ENCODE peak calls at places on chromosomes 16 and 17, in five cellular contexts. X, G, R, L and A are unnamed samples.

GRCh38 chr16:1707193-1707790 is 1.3 kb downstream of the MAPK8IP3 start:
- DNase-seq in R (peak), X (no peak), G (peak), L (peak), A (no peak)

GRCh38 chr17:2792541-2793169 is 3.6 kb upstream of the RAP1GAP2 start:
- DNase-seq in R (no peak), L (no peak), G (no peak), X (no peak), A (no peak)

GRCh38 chr16:50964491-50964890 is 186.6 kb downstream of the SALL1 start:
- DNase-seq in X (no peak), G (no peak), R (no peak), L (no peak), A (no peak)

GRCh38 chr17:61625564-61625963 is 34.5 kb upstream of the NACA2 start:
- DNase-seq in X (no peak), R (no peak), L (no peak), G (no peak), A (no peak)

GRCh38 chr17:68106085-68106484 is 70.5 kb downstream of the KPNA2 start:
- DNase-seq in X (no peak), R (no peak), L (no peak), G (no peak), A (no peak)

GRCh38 chr16:83109736-83110135 is 483.0 kb downstream of the CDH13 start:
- DNase-seq in G (no peak), L (no peak), X (no peak), R (no peak), A (no peak)

GRCh38 chr16:13307861-13308260 is 406.5 kb downstream of the SHISA9 start:
- DNase-seq in L (no peak), G (no peak), X (no peak), R (no peak), A (no peak)

GRCh38 chr17:8941520-8941919 is 24.0 kb downstream of the PIK3R5 start:
- DNase-seq in L (no peak), R (no peak), X (no peak), G (no peak), A (no peak)

GRCh38 chr17:70034158-70034557 is 40.9 kb upstream of the KCNJ16 start:
- DNase-seq in R (no peak), G (no peak), L (no peak), X (no peak), A (no peak)

GRCh38 chr17:19386276-19386863 is 620 bp downstream of the MFAP4 start:
- DNase-seq in L (no peak), R (no peak), G (peak), X (no peak), A (peak)

GRCh38 chr16:67761924-67762323 is 42.8 kb upstream of the GFOD2 start:
- DNase-seq in R (no peak), L (no peak), X (no peak), G (no peak), A (no peak)

GRCh38 chr17:67850991-67851631 is 25.8 kb downstream of the BPTF start:
- DNase-seq in L (no peak), G (no peak), R (no peak), X (no peak), A (no peak)

GRCh38 chr17:49497147-49498036 is 2.3 kb downstream of the NGFR start:
- DNase-seq in G (peak), X (no peak), R (no peak), L (no peak), A (no peak)

GRCh38 chr16:26963109-26963508 is 103.6 kb upstream of the C16orf82 start:
- DNase-seq in G (peak), X (no peak), L (peak), R (peak), A (no peak)
- TF ChIP-seq JUNB in G (no peak), X (no peak), L (no peak), R (no peak), A (no peak)

DNA sequence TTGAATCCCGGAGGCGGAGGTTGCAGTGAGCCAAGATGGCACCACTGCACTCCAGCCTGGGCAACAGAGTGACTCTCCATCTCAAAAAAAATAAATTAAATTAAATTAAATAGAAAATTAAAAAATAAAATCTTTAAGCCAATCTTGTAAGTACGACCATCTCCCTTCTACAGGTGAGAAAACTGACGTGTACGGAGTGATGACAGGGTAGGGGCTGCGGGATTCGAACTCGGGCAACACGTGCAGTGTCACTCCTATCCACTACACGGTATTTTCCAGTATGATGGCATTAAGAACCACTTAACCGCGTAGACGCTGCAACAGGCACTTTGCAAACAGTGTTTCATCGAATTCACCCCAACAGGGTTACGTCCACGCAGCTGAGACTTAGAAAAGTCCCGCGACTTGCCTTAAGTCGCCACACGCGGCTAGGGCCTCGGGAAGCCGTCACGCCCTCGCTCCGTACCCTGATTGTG is 691 bp downstream of the WDR59 start:
- DNase-seq in L (peak), X (no peak), G (no peak), R (peak), A (peak)
- TF ChIP-seq JUNB in L (no peak), X (no peak), G (no peak), R (no peak), A (no peak)

GRCh38 chr17:38885044-38885727 is 15.3 kb downstream of the LASP1 start:
- DNase-seq in G (no peak), L (peak), R (no peak), X (no peak), A (no peak)
- TF ChIP-seq JUNB in G (no peak), L (no peak), R (no peak), X (no peak), A (no peak)

GRCh38 chr17:73231841-73232586 is 29.7 kb downstream of the CPSF4L start:
- DNase-seq in R (peak), L (peak), X (peak), G (peak), A (peak)

GRCh38 chr17:73230088-73230487 is 31.6 kb downstream of the CPSF4L start:
- DNase-seq in R (no peak), L (no peak), X (no peak), G (no peak), A (no peak)

GRCh38 chr17:73231363-73231762 is 30.3 kb downstream of the CPSF4L start:
- DNase-seq in G (peak), X (no peak), L (no peak), R (peak), A (peak)

GRCh38 chr17:73234746-73235145 is 26.9 kb downstream of the CPSF4L start:
- DNase-seq in X (no peak), L (no peak), G (no peak), R (no peak), A (no peak)

GRCh38 chr17:73232587-73233373 is 28.9 kb downstream of the CPSF4L start:
- DNase-seq in L (no peak), R (peak), G (peak), X (no peak), A (peak)
- TF ChIP-seq JUNB in L (no peak), R (no peak), G (no peak), X (no peak), A (no peak)

DNA sequence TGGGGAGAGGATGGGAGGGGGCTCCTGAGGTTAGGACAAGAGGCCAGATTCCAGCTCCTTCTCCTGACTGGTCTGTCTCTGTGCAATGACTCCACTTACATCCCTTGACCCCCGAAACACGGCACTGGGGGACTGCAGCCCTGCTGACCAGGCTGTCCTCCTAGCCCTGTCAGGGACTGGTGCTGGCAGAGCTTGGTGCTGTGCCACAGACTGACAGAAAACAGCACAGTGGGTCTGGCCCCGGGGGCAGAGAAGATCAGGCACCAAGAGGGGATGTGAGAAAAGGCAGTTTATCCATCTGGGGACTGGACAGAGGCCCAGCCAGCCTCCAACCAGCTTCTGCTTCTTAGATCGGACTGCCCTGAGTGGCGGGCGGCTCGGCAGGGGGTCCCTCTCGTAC is 19.4 kb downstream of the SLC38A7 start:
- DNase-seq in L (no peak), R (no peak), X (no peak), G (no peak), A (no peak)
- TF ChIP-seq JUNB in L (no peak), R (no peak), X (no peak), G (no peak), A (no peak)

DNA sequence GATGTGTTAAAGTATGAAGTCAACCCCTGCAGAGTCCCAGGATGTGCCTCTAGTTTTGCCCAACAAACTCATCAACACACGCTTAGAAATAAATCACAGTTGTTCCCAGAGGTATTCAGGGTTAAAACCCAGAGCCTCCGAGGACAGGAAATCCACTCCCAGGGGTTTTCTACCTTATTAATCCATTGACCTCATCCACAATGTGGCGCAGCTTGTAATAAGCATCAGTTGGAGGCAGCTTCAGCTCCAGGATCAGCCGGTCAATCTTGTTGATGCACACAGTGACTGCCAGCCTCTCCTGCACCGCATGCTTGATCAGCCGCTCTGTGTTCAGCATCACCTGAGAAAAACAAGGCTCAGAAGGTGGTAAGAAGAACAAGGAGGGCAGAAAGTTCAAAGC is 23.5 kb downstream of the EFTUD2 start:
- DNase-seq in R (no peak), G (no peak), L (no peak), X (no peak), A (no peak)
- TF ChIP-seq JUNB in R (no peak), G (no peak), L (no peak), X (no peak), A (no peak)

GRCh38 chr17:72952220-72952619 is 140.3 kb downstream of the SLC39A11 start:
- DNase-seq in L (no peak), X (no peak), G (peak), R (no peak), A (no peak)

GRCh38 chr17:72948115-72948514 is 144.4 kb downstream of the SLC39A11 start:
- DNase-seq in L (no peak), R (no peak), G (no peak), X (no peak), A (no peak)

GRCh38 chr17:72947475-72947874 is 145.0 kb downstream of the SLC39A11 start:
- DNase-seq in G (no peak), X (no peak), R (no peak), L (no peak), A (no peak)

GRCh38 chr17:72952641-72953313 is 139.7 kb downstream of the SLC39A11 start:
- DNase-seq in G (no peak), R (no peak), X (no peak), L (no peak), A (no peak)

DNA sequence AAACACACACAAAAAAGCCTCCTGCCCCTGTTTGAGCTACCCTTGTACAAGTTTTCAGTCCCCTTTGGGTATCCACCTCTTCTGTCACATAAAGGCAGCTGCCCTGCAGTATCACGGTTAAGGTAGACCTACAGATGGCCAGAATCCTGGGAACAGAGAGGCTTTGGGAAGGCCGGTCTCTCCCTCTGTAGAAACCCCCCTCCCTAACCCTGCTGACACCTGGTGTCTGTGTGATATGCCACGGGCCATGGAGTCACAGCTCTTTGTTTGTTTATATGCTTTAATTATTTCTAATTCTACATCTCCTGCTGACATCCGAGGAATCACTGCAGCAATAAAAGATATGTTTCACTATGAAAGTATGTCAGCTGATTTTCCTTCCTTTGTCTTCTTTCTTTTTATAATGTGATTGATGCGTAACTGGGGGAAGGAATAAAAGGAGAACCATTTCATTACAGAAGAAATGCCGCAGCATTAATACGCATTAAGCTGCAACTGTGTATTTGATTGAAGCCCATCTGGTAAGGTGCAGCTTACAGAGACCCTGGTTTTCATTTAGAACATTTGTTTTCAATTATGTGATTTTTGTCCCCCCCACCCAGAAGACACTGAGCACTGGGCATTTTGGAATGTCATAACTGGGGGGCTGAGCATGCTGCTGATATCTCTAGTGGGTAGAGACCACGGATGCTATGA is 142.1 kb downstream of the SLC39A11 start:
- DNase-seq in L (no peak), R (no peak), G (no peak), X (no peak), A (no peak)
- TF ChIP-seq JUNB in L (no peak), R (no peak), G (no peak), X (no peak), A (no peak)

GRCh38 chr16:85716680-85717038 is 27.9 kb upstream of the GINS2 start:
- DNase-seq in G (no peak), R (no peak), X (no peak), L (no peak), A (no peak)

GRCh38 chr16:85718153-85718477 is 29.4 kb upstream of the GINS2 start:
- DNase-seq in L (no peak), R (no peak), G (no peak), X (no peak), A (no peak)

GRCh38 chr16:85716016-85716679 is 27.4 kb upstream of the GINS2 start:
- DNase-seq in R (no peak), X (no peak), G (peak), L (no peak), A (no peak)

GRCh38 chr16:85718682-85719081 is 29.9 kb upstream of the GINS2 start:
- DNase-seq in L (peak), R (peak), G (peak), X (no peak), A (peak)

DNA sequence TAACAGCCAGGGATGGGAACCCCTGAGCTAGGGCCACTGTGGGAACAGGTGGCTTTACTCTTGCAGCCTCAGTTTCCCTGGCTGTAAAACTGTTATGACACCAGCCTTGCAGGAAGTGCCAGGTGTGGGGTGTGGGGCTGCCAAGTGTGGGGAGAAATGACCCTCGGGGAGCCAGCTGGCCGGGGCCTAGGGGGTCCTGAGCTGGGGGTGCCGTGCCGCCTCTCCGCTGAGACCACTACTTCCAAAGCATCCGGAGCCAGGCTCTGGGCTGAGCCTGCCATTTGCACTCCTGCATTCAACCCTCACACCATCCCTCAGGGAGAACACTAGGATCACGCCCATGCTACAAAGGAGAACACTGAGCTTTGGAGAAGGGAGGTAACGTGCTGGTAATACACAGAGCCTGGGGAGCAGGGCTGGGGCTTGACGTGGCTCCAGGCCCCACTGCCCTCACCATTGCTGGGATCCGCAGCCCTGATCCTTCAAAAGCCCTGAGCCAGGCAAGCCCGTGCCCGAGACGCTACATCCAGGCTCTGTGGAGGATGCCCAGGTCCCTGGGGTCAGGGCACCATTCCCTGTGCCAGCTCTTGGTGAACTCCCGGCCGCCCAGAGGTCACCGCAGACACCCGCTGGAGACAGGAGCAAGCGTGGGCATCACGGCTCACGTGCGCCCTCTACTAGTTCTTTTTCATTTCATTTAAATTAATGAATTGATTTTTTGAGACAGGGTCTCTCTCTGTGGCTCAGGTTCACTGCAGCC is 28.8 kb upstream of the GINS2 start:
- DNase-seq in G (peak), R (peak), L (peak), X (no peak), A (peak)
- TF ChIP-seq JUNB in G (no peak), R (no peak), L (no peak), X (no peak), A (no peak)

GRCh38 chr16:24150282-24150681 is 105.9 kb upstream of the CACNG3 start:
- DNase-seq in G (no peak), R (no peak), X (no peak), L (no peak), A (no peak)
- TF ChIP-seq JUNB in G (no peak), R (no peak), X (no peak), L (no peak), A (no peak)

GRCh38 chr17:64060331-64060730 is 39.9 kb upstream of the ICAM2 start:
- DNase-seq in G (no peak), L (no peak), R (no peak), X (no peak), A (no peak)
- TF ChIP-seq JUNB in G (no peak), L (no peak), R (no peak), X (no peak), A (no peak)